ENCODE peak calls at places on chromosomes 7 and 10, in ten cellular contexts. K is suprapubic skin; X is HCEC 1CT; D is OCI-LY7; U is RCC 7860; H is endothelial cell; A is fibroblast of the aortic adventitia; Y is choroid plexus epithelial cell; P is activated CD4-positive, alpha-beta T cell treated with anti-CD3 and anti-CD28 coated beads, Interleukin-2, amount 50 U/mL, for 24 hours; W is stimulated activated CD4-positive, alpha-beta T cell treated with anti-CD3 and anti-CD28 coated beads, Interleukin-1b, Interleukin-23, amount 100 ng/mL, for 24 hours. B is an unnamed sample.

GRCh38 chr10:127418536-127419168 is 130.5 kb upstream of the NPS start:
- DNase-seq in K (no peak), X (no peak), D (no peak), U (no peak), H (no peak), A (no peak), Y (no peak), P (no peak), W (no peak), B (no peak)

GRCh38 chr7:984361-985126 is 1.6 kb downstream of the CYP2W1 start:
- DNase-seq in K (no peak), X (no peak), D (no peak), U (no peak), H (no peak), A (no peak), Y (no peak), P (no peak), W (no peak), B (no peak)

GRCh38 chr7:64872351-64872750 is 30.7 kb upstream of the ZNF273 start:
- DNase-seq in K (peak; percentile 48), X (no peak), D (no peak), U (no peak), H (no peak), A (no peak), Y (no peak), P (no peak), W (no peak), B (no peak)

GRCh38 chr7:95589031-95589430 is 7.3 kb downstream of the PDK4 start:
- DNase-seq in K (no peak), X (no peak), D (no peak), U (no peak), H (no peak), A (no peak), Y (no peak), P (no peak), W (no peak), B (no peak)

GRCh38 chr7:47814905-47815613 is 133.2 kb downstream of the PKD1L1 start:
- DNase-seq in K (peak; percentile 33), X (no peak), D (no peak), U (no peak), H (no peak), A (no peak), Y (no peak), P (no peak), W (no peak), B (no peak)

GRCh38 chr10:85919358-85920022 is 447.1 kb downstream of the GRID1 start:
- DNase-seq in K (no peak), X (no peak), D (no peak), U (no peak), H (no peak), A (no peak), Y (no peak), P (no peak), W (no peak), B (no peak)

GRCh38 chr10:132762267-132762666 is 23.7 kb downstream of the NKX6-2 start:
- DNase-seq in K (no peak), X (no peak), D (no peak), U (no peak), H (no peak), A (no peak), Y (no peak), P (no peak), W (no peak), B (no peak)

GRCh38 chr7:77276120-77276519 is 76.5 kb upstream of the FGL2 start:
- DNase-seq in K (no peak), X (peak; percentile 24), D (no peak), U (no peak), H (no peak), A (no peak), Y (peak; percentile 36), P (no peak), W (no peak), B (peak; percentile 42)

GRCh38 chr7:44286618-44287487 is 38.5 kb downstream of the CAMK2B start:
- DNase-seq in K (peak; percentile 48), X (no peak), D (no peak), U (no peak), H (no peak), A (no peak), Y (no peak), P (no peak), W (no peak), B (no peak)

GRCh38 chr7:144384071-144384470 is 19.4 kb downstream of the NOBOX start:
- DNase-seq in K (no peak), X (no peak), D (no peak), U (peak; percentile 96), H (no peak), A (no peak), Y (peak; percentile 68), P (no peak), W (no peak), B (no peak)